ENCODE peak calls at places on chromosomes 12 and 14, in six cellular contexts. O is breast epithelium, M is stomach, K is heart left ventricle, Y is GM12891, I is tibial nerve. L is an unnamed sample.

GRCh38 chr12:1117970-1118563 is 127.0 kb downstream of the ERC1 start:
- DNase-seq in O (peak), M (peak), K (peak), Y (no peak), I (peak), L (peak)

GRCh38 chr14:91177073-91177796 is 63.4 kb downstream of the DGLUCY start:
- DNase-seq in O (no peak), M (peak), K (peak), Y (peak), I (no peak), L (peak)

GRCh38 chr12:52119398-52120254 is 40.1 kb downstream of the SMIM41 start:
- DNase-seq in O (no peak), M (peak), K (no peak), Y (no peak), I (no peak), L (peak)

GRCh38 chr12:88578821-88579518 is 1.3 kb downstream of the KITLG start:
- DNase-seq in O (no peak), M (no peak), K (no peak), Y (no peak), I (no peak), L (no peak)

GRCh38 chr12:105418232-105418631 is 87.7 kb downstream of the C12orf75 start:
- DNase-seq in O (no peak), M (no peak), K (no peak), Y (no peak), I (no peak), L (no peak)

GRCh38 chr14:79404874-79405273 is 806.4 kb downstream of the DIO2 start:
- DNase-seq in O (no peak), M (no peak), K (no peak), Y (no peak), I (no peak), L (no peak)

GRCh38 chr14:103418508-103418818 is 33.2 kb downstream of the MARK3 start:
- DNase-seq in O (no peak), M (no peak), K (no peak), Y (no peak), I (no peak), L (no peak)

GRCh38 chr12:15627995-15628945 is 160.9 kb downstream of the EPS8 start:
- DNase-seq in O (no peak), M (no peak), K (no peak), Y (no peak), I (no peak), L (peak)

GRCh38 chr14:22915886-22916521 is 2.9 kb downstream of the RBM23 start:
- DNase-seq in O (no peak), M (peak), K (no peak), Y (no peak), I (no peak), L (no peak)

GRCh38 chr12:94553130-94553519 is 93.5 kb upstream of the CEP83 start:
- DNase-seq in O (no peak), M (no peak), K (no peak), Y (no peak), I (no peak), L (no peak)

GRCh38 chr12:131101703-131102492 is 148.2 kb downstream of the ADGRD1 start:
- DNase-seq in O (peak), M (no peak), K (no peak), Y (peak), I (peak), L (no peak)

GRCh38 chr12:58455146-58455545 is 465.2 kb downstream of the LRIG3 start:
- DNase-seq in O (no peak), M (no peak), K (no peak), Y (no peak), I (no peak), L (no peak)

GRCh38 chr12:4273651-4274395 is at the start of gene CCND2:
- DNase-seq in O (no peak), M (peak), K (peak), Y (peak), I (peak), L (peak)

GRCh38 chr12:4449862-4450222 is 4.2 kb upstream of the FGF6 start:
- DNase-seq in O (no peak), M (no peak), K (no peak), Y (no peak), I (no peak), L (no peak)

GRCh38 chr12:71780207-71780822 is 25.7 kb downstream of the RAB21 start:
- DNase-seq in O (no peak), M (peak), K (peak), Y (no peak), I (no peak), L (peak)

GRCh38 chr12:43969882-43970281 is 134.0 kb downstream of the TMEM117 start:
- DNase-seq in O (no peak), M (no peak), K (no peak), Y (no peak), I (no peak), L (no peak)

GRCh38 chr14:76990084-76990483 is 38.4 kb downstream of the IRF2BPL start:
- DNase-seq in O (no peak), M (no peak), K (no peak), Y (no peak), I (no peak), L (no peak)

GRCh38 chr12:34287437-34287836 is 265.1 kb downstream of the ALG10 start:
- DNase-seq in O (no peak), M (no peak), K (peak), Y (no peak), I (no peak), L (no peak)

GRCh38 chr12:92065018-92065499 is 80.6 kb downstream of the BTG1 start:
- DNase-seq in O (no peak), M (peak), K (no peak), Y (no peak), I (no peak), L (no peak)

GRCh38 chr12:94761559-94761958 is 111.2 kb upstream of the TMCC3 start:
- DNase-seq in O (no peak), M (no peak), K (no peak), Y (no peak), I (no peak), L (no peak)

GRCh38 chr12:94674835-94675234 is 24.5 kb upstream of the TMCC3 start:
- DNase-seq in O (no peak), M (no peak), K (peak), Y (no peak), I (peak), L (no peak)

GRCh38 chr12:58540480-58541299 is 379.6 kb downstream of the LRIG3 start:
- DNase-seq in O (no peak), M (peak), K (peak), Y (no peak), I (peak), L (peak)

GRCh38 chr12:14171111-14171510 is 189.7 kb upstream of the GRIN2B start:
- DNase-seq in O (no peak), M (no peak), K (no peak), Y (no peak), I (no peak), L (no peak)

GRCh38 chr12:46468159-46468558 is 95.6 kb upstream of the SLC38A2 start:
- DNase-seq in O (no peak), M (peak), K (no peak), Y (no peak), I (no peak), L (no peak)
- TF ChIP-seq POLR2A in O (no peak), M (no peak), K (no peak), Y (no peak), I (no peak), L (no peak)

DNA sequence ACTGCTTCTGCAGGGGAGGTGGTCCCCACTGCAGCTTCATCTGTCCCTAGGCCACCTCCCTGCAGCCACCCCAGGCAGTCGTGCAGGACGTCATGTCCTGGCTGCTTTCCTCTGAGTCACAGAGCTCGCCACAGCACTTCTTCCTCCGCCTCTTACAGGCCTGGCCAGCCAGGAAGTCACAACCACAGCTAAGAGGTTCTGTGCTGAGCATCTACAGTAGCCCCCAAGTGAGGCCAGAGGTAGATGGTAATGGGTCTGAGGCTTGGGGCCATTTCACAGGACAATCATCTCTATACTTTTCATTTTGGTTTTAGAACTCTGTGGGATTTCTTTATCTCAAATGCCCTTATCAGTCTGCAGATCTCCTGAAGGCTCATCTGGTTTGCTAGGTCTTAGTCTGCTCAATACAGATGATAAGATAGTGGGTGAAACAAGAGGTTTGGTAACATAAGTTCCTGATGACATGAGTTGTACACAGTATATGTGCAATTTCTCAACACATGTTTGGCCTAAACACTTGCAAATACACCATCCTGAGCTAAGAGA is 106.4 kb downstream of the ARF6 start:
- DNase-seq in O (peak), M (peak), K (peak), Y (peak), I (peak), L (peak)
- TF ChIP-seq POLR2A in O (no peak), M (no peak), K (peak), Y (peak), I (peak), L (peak)

GRCh38 chr14:52055215-52055614 is 13.6 kb downstream of the NID2 start:
- DNase-seq in O (no peak), M (no peak), K (no peak), Y (no peak), I (no peak), L (no peak)
- TF ChIP-seq POLR2A in O (no peak), M (no peak), K (no peak), Y (no peak), I (no peak), L (no peak)

GRCh38 chr14:50113381-50113811 is 3.0 kb downstream of the VCPKMT start:
- DNase-seq in O (no peak), M (no peak), K (no peak), Y (no peak), I (no peak), L (no peak)

GRCh38 chr14:50121506-50121905 is 5.1 kb upstream of the VCPKMT start:
- DNase-seq in O (no peak), M (no peak), K (no peak), Y (no peak), I (no peak), L (no peak)

GRCh38 chr14:50116986-50117385 is 614 bp upstream of the VCPKMT start:
- DNase-seq in O (no peak), M (no peak), K (no peak), Y (no peak), I (no peak), L (no peak)

GRCh38 chr14:50117456-50117855 is 1.1 kb upstream of the VCPKMT start:
- DNase-seq in O (no peak), M (no peak), K (no peak), Y (no peak), I (no peak), L (no peak)

GRCh38 chr14:50116221-50116956 is at the start of gene VCPKMT:
- DNase-seq in O (peak), M (peak), K (peak), Y (peak), I (peak), L (peak)
- TF ChIP-seq POLR2A in O (peak), M (peak), K (peak), Y (peak), I (peak), L (peak)

GRCh38 chr14:89648924-89649323 is 231.9 kb upstream of the FOXN3 start:
- DNase-seq in O (no peak), M (no peak), K (no peak), Y (no peak), I (no peak), L (no peak)
- TF ChIP-seq POLR2A in O (no peak), M (no peak), K (no peak), Y (no peak), I (no peak), L (no peak)

DNA sequence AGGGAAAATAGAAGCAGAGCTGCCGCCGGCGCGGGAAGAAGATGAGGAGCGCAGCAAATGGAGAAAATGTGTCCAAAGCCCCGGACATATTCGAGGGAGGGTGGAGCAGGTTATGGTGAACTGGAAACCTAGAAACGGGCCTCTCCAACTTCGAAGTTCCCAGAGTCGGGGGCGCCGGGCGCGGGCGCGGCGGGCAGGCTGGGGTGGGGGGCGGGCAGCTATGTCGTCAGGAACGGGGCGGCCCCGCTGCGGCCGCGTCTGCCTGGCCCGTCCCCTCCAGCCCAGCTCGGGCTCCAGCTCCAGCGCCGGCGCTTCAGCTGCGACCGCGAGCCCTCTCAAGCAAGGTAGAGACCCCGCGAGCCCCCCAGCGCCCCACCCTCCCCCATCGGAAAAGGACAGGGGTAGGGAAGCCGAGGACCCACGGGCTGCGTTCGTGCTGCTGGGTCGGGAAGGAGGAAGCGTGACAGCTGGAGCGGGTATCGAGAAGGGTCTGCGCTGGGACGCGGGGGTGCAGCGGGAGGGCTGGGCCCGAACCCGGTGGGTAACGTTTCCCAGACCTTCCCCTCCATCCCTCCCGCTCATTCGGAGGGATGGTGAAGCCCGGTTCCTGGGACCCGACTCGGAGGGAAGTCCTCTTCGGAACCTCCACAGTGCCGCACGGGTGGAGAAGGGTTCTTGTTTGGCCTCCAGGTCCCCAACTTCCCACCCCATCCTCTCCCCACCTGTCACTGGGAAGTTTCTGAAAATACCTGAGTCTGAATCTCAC is 1.0 kb downstream of the DGKA start:
- DNase-seq in O (no peak), M (peak), K (peak), Y (no peak), I (peak), L (peak)
- TF ChIP-seq POLR2A in O (no peak), M (no peak), K (peak), Y (no peak), I (peak), L (no peak)

GRCh38 chr12:40586823-40587222 is 105.4 kb upstream of the CNTN1 start:
- DNase-seq in O (no peak), M (no peak), K (no peak), Y (no peak), I (no peak), L (no peak)

GRCh38 chr12:40581889-40582288 is 110.3 kb upstream of the CNTN1 start:
- DNase-seq in O (no peak), M (no peak), K (no peak), Y (no peak), I (no peak), L (no peak)

GRCh38 chr12:40580346-40580745 is 111.9 kb upstream of the CNTN1 start:
- DNase-seq in O (no peak), M (no peak), K (no peak), Y (no peak), I (no peak), L (no peak)

GRCh38 chr12:40584763-40585162 is 107.5 kb upstream of the CNTN1 start:
- DNase-seq in O (no peak), M (no peak), K (no peak), Y (no peak), I (no peak), L (no peak)

GRCh38 chr12:40583743-40584142 is 108.5 kb upstream of the CNTN1 start:
- DNase-seq in O (no peak), M (no peak), K (no peak), Y (no peak), I (no peak), L (no peak)
- TF ChIP-seq POLR2A in O (no peak), M (no peak), K (no peak), Y (no peak), I (no peak), L (no peak)

GRCh38 chr12:110371408-110372055 is 32.0 kb downstream of the ANAPC7 start:
- DNase-seq in O (no peak), M (no peak), K (no peak), Y (peak), I (no peak), L (no peak)
- TF ChIP-seq POLR2A in O (no peak), M (no peak), K (no peak), Y (no peak), I (no peak), L (no peak)

GRCh38 chr12:12441051-12441807 is 84.4 kb downstream of the BORCS5 start:
- DNase-seq in O (no peak), M (no peak), K (no peak), Y (no peak), I (no peak), L (peak)

GRCh38 chr12:12442548-12443071 is 85.7 kb downstream of the BORCS5 start:
- DNase-seq in O (no peak), M (no peak), K (no peak), Y (no peak), I (no peak), L (peak)

GRCh38 chr12:12439636-12440035 is 82.8 kb downstream of the BORCS5 start:
- DNase-seq in O (no peak), M (no peak), K (peak), Y (no peak), I (no peak), L (peak)

GRCh38 chr12:12443482-12443881 is 86.6 kb downstream of the BORCS5 start:
- DNase-seq in O (no peak), M (peak), K (peak), Y (no peak), I (no peak), L (no peak)

DNA sequence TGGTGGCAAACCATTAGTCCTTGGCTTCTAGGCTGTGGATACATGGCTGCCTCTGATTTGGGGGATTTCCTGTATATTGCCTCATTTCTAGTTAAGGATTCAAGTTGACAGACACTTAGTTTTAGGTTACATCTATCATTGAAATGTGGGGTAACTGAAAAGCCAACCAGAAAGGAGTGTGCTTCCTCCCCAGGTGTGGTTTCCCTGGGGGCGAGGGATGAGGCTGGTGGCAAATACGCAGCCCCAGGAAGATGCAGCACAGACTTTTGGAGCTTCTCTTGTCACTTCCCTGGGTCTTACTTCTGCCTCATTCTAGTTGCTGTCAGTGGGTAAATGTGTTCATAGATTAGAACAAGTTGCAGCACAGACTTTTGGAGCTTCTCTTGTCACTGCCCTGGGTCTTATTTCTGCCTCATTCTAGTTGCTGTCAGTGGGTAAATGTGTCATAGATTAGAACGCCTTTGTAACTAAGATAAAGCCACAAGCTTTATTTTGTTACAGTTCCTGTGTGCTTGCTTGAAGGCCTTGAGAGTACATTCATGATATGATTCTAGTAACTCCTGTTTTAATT is 85.1 kb downstream of the BORCS5 start:
- DNase-seq in O (no peak), M (no peak), K (no peak), Y (no peak), I (no peak), L (peak)
- TF ChIP-seq POLR2A in O (no peak), M (no peak), K (no peak), Y (no peak), I (no peak), L (peak)

L was measured in erythroblast.